ENCODE peak calls at places on chromosomes 7 and 10, in five cellular contexts. One of them, this sample, is unnamed.
A peak's percentile ranks its signal among the peaks of the same experiment; 100 is the strongest.

GRCh38 chr10:78528749-78529204 is 495.1 kb downstream of the RPS24 start:
- DNase-seq in HCT116: no peak
- DNase-seq in mammary epithelial cell: no peak
- DNase-seq in fibroblast of lung: no peak
- DNase-seq in colonic mucosa: no peak
- DNase-seq in this sample: no peak

GRCh38 chr10:78185693-78186055 is 152.0 kb downstream of the RPS24 start:
- DNase-seq in HCT116: no peak
- DNase-seq in mammary epithelial cell: no peak
- DNase-seq in fibroblast of lung: no peak
- DNase-seq in colonic mucosa: no peak
- DNase-seq in this sample: no peak

GRCh38 chr10:71584902-71585578 is 134.5 kb downstream of the C10orf105 start:
- DNase-seq in HCT116: no peak
- DNase-seq in mammary epithelial cell: no peak
- DNase-seq in fibroblast of lung: no peak
- DNase-seq in colonic mucosa: no peak
- DNase-seq in this sample: no peak

GRCh38 chr7:99002146-99002826 is 124.0 kb downstream of the TRRAP start:
- DNase-seq in HCT116: no peak
- DNase-seq in mammary epithelial cell: no peak
- DNase-seq in fibroblast of lung: no peak
- DNase-seq in colonic mucosa: no peak
- DNase-seq in this sample: no peak

GRCh38 chr10:50541921-50542320 is 81.8 kb downstream of the SGMS1 start:
- DNase-seq in HCT116: no peak
- DNase-seq in mammary epithelial cell: no peak
- DNase-seq in fibroblast of lung: no peak
- DNase-seq in colonic mucosa: no peak
- DNase-seq in this sample: no peak

GRCh38 chr10:91604936-91605534 is 27.8 kb downstream of the PPP1R3C start:
- DNase-seq in HCT116: no peak
- DNase-seq in mammary epithelial cell: peak; percentile 66
- DNase-seq in fibroblast of lung: peak; percentile 86
- DNase-seq in colonic mucosa: no peak
- DNase-seq in this sample: no peak

GRCh38 chr10:12834721-12835120 is 166.8 kb downstream of the CCDC3 start:
- DNase-seq in HCT116: no peak
- DNase-seq in mammary epithelial cell: no peak
- DNase-seq in fibroblast of lung: no peak
- DNase-seq in colonic mucosa: no peak
- DNase-seq in this sample: no peak

GRCh38 chr7:84194484-84195260 is at the start of gene SEMA3A:
- DNase-seq in HCT116: peak; percentile 48
- DNase-seq in mammary epithelial cell: peak; percentile 93
- DNase-seq in fibroblast of lung: peak; percentile 91
- DNase-seq in colonic mucosa: peak; percentile 22
- DNase-seq in this sample: peak; percentile 79

GRCh38 chr7:129536323-129536722 is 34.0 kb downstream of the SMKR1 start:
- DNase-seq in HCT116: no peak
- DNase-seq in mammary epithelial cell: no peak
- DNase-seq in fibroblast of lung: no peak
- DNase-seq in colonic mucosa: no peak
- DNase-seq in this sample: no peak

GRCh38 chr7:143444785-143445184 is 1.5 kb downstream of the TAS2R60 start:
- DNase-seq in HCT116: no peak
- DNase-seq in mammary epithelial cell: no peak
- DNase-seq in fibroblast of lung: no peak
- DNase-seq in colonic mucosa: no peak
- DNase-seq in this sample: no peak

GRCh38 chr10:454860-455259 is 234.6 kb downstream of the DIP2C start:
- DNase-seq in HCT116: peak; percentile 68
- DNase-seq in mammary epithelial cell: peak; percentile 85
- DNase-seq in fibroblast of lung: peak; percentile 85
- DNase-seq in colonic mucosa: no peak
- DNase-seq in this sample: no peak

GRCh38 chr7:23004247-23004520 is 9.7 kb downstream of the HYCC1 start:
- DNase-seq in HCT116: no peak
- DNase-seq in mammary epithelial cell: no peak
- DNase-seq in fibroblast of lung: no peak
- DNase-seq in colonic mucosa: no peak
- DNase-seq in this sample: no peak

GRCh38 chr7:112018305-112019030 is 187.7 kb downstream of the DOCK4 start:
- DNase-seq in HCT116: no peak
- DNase-seq in mammary epithelial cell: no peak
- DNase-seq in fibroblast of lung: no peak
- DNase-seq in colonic mucosa: no peak
- DNase-seq in this sample: no peak

GRCh38 chr7:28349637-28350036 is 62.7 kb upstream of the CREB5 start:
- DNase-seq in HCT116: no peak
- DNase-seq in mammary epithelial cell: peak; percentile 14
- DNase-seq in fibroblast of lung: no peak
- DNase-seq in colonic mucosa: no peak
- DNase-seq in this sample: no peak

GRCh38 chr10:11448545-11449244 is 162.8 kb downstream of the USP6NL start:
- DNase-seq in HCT116: no peak
- DNase-seq in mammary epithelial cell: no peak
- DNase-seq in fibroblast of lung: no peak
- DNase-seq in colonic mucosa: no peak
- DNase-seq in this sample: no peak

GRCh38 chr10:74056081-74056818 is 58.3 kb downstream of the VCL start:
- DNase-seq in HCT116: peak; percentile 37
- DNase-seq in mammary epithelial cell: peak; percentile 65
- DNase-seq in fibroblast of lung: peak; percentile 72
- DNase-seq in colonic mucosa: no peak
- DNase-seq in this sample: no peak

GRCh38 chr10:105540381-105540780 is 899.3 kb downstream of the SORCS3 start:
- DNase-seq in HCT116: no peak
- DNase-seq in mammary epithelial cell: no peak
- DNase-seq in fibroblast of lung: no peak
- DNase-seq in colonic mucosa: no peak
- DNase-seq in this sample: no peak

GRCh38 chr10:91528768-91529167 is 104.1 kb downstream of the PPP1R3C start:
- DNase-seq in HCT116: no peak
- DNase-seq in mammary epithelial cell: no peak
- DNase-seq in fibroblast of lung: no peak
- DNase-seq in colonic mucosa: no peak
- DNase-seq in this sample: no peak

GRCh38 chr10:8416755-8417154 is 362.3 kb downstream of the GATA3 start:
- DNase-seq in HCT116: no peak
- DNase-seq in mammary epithelial cell: no peak
- DNase-seq in fibroblast of lung: no peak
- DNase-seq in colonic mucosa: no peak
- DNase-seq in this sample: no peak

GRCh38 chr10:132961864-132962622 is 19.7 kb upstream of the CFAP46 start:
- DNase-seq in HCT116: no peak
- DNase-seq in mammary epithelial cell: peak; percentile 56
- DNase-seq in fibroblast of lung: peak; percentile 78
- DNase-seq in colonic mucosa: peak; percentile 88
- DNase-seq in this sample: peak; percentile 95

GRCh38 chr10:132078746-132079345 is 13.1 kb downstream of the JAKMIP3 start:
- DNase-seq in HCT116: no peak
- DNase-seq in mammary epithelial cell: no peak
- DNase-seq in fibroblast of lung: no peak
- DNase-seq in colonic mucosa: no peak
- DNase-seq in this sample: peak; percentile 57

DNA sequence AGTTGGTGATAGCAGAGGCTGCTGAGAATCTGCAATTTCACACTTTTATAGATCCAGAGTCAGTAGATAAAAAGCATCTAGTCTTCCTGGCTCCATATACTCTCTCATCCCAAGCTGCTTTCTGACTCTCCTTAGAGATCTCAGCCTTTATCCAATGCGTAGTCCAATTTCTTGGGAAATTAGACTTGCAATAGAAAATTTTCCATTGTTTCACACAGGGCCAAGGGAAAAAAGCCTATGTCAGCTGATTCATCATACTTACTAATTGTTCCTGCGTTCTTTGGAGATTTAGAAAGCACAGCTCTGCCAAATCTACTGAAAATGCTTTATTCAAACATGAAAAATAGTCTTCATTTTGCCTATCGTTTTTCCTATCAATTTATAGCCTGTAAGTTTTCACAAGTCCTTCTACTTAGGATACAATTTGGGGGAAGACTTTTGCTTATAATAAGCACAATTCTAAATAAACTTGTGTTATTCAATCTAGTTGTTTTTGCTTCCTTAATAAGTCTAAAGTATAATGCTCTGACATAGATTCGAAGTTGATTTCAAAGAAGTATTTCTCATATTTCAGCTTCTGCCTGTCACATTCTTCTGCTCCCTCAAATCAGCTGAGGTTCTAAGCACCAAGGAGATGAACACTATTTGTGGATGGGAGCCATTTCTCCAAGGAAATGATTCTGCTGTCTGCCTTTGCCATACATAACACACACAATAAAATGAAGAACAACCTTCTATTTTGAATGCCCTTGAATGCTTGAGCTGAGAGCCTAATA is 165.4 kb downstream of the ADAM12 start:
- DNase-seq in HCT116: no peak
- DNase-seq in mammary epithelial cell: no peak
- DNase-seq in fibroblast of lung: no peak
- DNase-seq in colonic mucosa: no peak
- DNase-seq in this sample: no peak
- H3K9ac ChIP-seq in HCT116: no peak overlapping the region
- H3K9ac ChIP-seq in mammary epithelial cell: no peak overlapping the region
- H3K9ac ChIP-seq in fibroblast of lung: no peak overlapping the region
- H3K9ac ChIP-seq in colonic mucosa: no peak overlapping the region
- H3K9ac ChIP-seq in this sample: no peak overlapping the region

GRCh38 chr7:90948085-90948484 is 316.1 kb upstream of the FZD1 start:
- DNase-seq in HCT116: no peak
- DNase-seq in mammary epithelial cell: no peak
- DNase-seq in fibroblast of lung: no peak
- DNase-seq in colonic mucosa: no peak
- DNase-seq in this sample: no peak

GRCh38 chr7:90952649-90952991 is 311.6 kb upstream of the FZD1 start:
- DNase-seq in HCT116: no peak
- DNase-seq in mammary epithelial cell: no peak
- DNase-seq in fibroblast of lung: no peak
- DNase-seq in colonic mucosa: no peak
- DNase-seq in this sample: no peak

GRCh38 chr7:90955641-90956207 is 308.5 kb upstream of the FZD1 start:
- DNase-seq in HCT116: no peak
- DNase-seq in mammary epithelial cell: no peak
- DNase-seq in fibroblast of lung: no peak
- DNase-seq in colonic mucosa: no peak
- DNase-seq in this sample: no peak

GRCh38 chr7:90951229-90951628 is 313.0 kb upstream of the FZD1 start:
- DNase-seq in HCT116: no peak
- DNase-seq in mammary epithelial cell: no peak
- DNase-seq in fibroblast of lung: no peak
- DNase-seq in colonic mucosa: no peak
- DNase-seq in this sample: no peak

GRCh38 chr7:90951986-90952648 is 312.1 kb upstream of the FZD1 start:
- DNase-seq in HCT116: no peak
- DNase-seq in mammary epithelial cell: no peak
- DNase-seq in fibroblast of lung: no peak
- DNase-seq in colonic mucosa: no peak
- DNase-seq in this sample: no peak
- H3K27ac ChIP-seq in HCT116: no peak overlapping the region
- H3K27ac ChIP-seq in mammary epithelial cell: no peak overlapping the region
- H3K27ac ChIP-seq in fibroblast of lung: no peak overlapping the region
- H3K27ac ChIP-seq in colonic mucosa: no peak overlapping the region
- H3K27ac ChIP-seq in this sample: peak overlapping the region; percentile 87

GRCh38 chr10:6135039-6135438 is 46.2 kb downstream of the RBM17 start:
- DNase-seq in HCT116: no peak
- DNase-seq in mammary epithelial cell: no peak
- DNase-seq in fibroblast of lung: no peak
- DNase-seq in colonic mucosa: no peak
- DNase-seq in this sample: no peak

GRCh38 chr10:6136215-6137201 is 47.7 kb downstream of the RBM17 start:
- DNase-seq in HCT116: no peak
- DNase-seq in mammary epithelial cell: peak; percentile 78
- DNase-seq in fibroblast of lung: peak; percentile 56
- DNase-seq in colonic mucosa: no peak
- DNase-seq in this sample: no peak

GRCh38 chr10:6133331-6134098 is 44.7 kb downstream of the RBM17 start:
- DNase-seq in HCT116: no peak
- DNase-seq in mammary epithelial cell: no peak
- DNase-seq in fibroblast of lung: no peak
- DNase-seq in colonic mucosa: no peak
- DNase-seq in this sample: no peak

GRCh38 chr10:6134099-6134880 is 45.5 kb downstream of the RBM17 start:
- DNase-seq in HCT116: no peak
- DNase-seq in mammary epithelial cell: no peak
- DNase-seq in fibroblast of lung: no peak
- DNase-seq in colonic mucosa: no peak
- DNase-seq in this sample: no peak

DNA sequence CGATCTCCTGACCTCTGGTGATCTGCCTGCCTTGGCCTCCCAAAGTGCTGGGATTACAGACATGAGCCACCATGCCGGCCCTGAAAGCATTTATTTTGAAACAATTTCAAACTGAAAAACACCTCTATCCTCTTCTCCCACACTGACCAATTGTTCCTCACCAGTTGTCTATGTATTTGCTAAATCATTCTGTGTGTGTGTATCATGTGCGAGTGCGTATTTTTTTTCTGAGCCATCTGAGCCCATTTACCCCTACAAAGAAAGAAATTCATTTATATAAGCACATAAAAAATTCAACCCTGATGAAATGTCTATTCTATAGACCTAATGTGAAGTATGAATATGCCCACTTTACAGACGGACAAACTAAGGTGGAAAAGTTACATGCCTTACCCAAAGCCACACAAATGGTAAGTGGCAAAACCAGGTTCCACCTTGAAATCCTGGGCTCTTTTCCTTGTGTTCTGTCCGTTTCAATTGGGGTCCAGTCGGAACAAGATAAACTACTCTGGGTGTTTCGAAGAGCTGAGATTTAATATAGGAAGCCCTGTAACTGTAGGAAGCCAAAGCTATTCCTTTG is 46.8 kb downstream of the RBM17 start:
- DNase-seq in HCT116: no peak
- DNase-seq in mammary epithelial cell: no peak
- DNase-seq in fibroblast of lung: no peak
- DNase-seq in colonic mucosa: no peak
- DNase-seq in this sample: no peak
- H3K4me3 ChIP-seq in HCT116: no peak overlapping the region
- H3K4me3 ChIP-seq in mammary epithelial cell: no peak overlapping the region
- H3K4me3 ChIP-seq in fibroblast of lung: no peak overlapping the region
- H3K4me3 ChIP-seq in colonic mucosa: no peak overlapping the region
- H3K4me3 ChIP-seq in this sample: no peak overlapping the region

DNA sequence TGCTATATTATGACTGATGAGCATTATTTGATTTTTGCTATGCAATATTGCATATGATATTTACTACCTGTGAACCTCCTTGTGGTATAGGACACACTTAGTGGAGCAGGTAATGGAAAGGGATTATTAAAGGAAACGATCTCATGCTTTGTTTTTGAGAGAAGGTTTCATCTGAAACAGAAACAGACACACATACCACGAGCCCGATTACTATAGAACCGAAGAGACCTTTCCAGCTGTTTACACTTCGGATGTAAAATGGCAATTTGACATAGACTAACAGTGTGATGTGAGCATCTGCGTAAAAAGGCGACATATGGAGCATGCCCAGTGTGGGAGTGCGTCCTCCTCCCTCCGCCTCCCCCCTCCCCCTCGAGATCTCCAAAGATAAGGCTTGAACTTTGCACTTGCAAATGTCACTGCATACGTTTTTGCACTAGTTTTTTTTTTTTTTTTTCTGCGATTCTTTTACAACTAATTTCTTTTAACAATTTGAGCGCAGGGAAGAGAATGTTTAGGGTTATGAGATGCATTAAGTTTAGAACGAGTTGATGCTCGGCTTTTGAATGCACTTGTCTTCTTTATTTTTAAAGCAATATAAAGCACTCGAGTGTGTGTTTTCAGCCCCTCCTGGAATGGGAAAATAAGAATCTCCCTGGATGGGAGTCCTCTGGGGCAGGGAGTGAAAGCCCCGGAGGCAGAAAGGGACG is 251.0 kb downstream of the NSUN6 start:
- DNase-seq in HCT116: no peak
- DNase-seq in mammary epithelial cell: no peak
- DNase-seq in fibroblast of lung: peak; percentile 52
- DNase-seq in colonic mucosa: peak; percentile 88
- DNase-seq in this sample: peak; percentile 74
- H3K9ac ChIP-seq in HCT116: no peak overlapping the region
- H3K9ac ChIP-seq in mammary epithelial cell: no peak overlapping the region
- H3K9ac ChIP-seq in fibroblast of lung: no peak overlapping the region
- H3K9ac ChIP-seq in colonic mucosa: peak overlapping the region; percentile 64
- H3K9ac ChIP-seq in this sample: peak overlapping the region; percentile 18